ENCODE peak calls at places on chromosomes 7 and 10, in nine cellular contexts. L is K562, M is H1, P is transverse colon, J is A549, U is tibial nerve, I is sigmoid colon, N is stomach, E is ovary. Q is an unnamed sample.

GRCh38 chr10:68077026-68077425 is 1.9 kb upstream of the HERC4 start:
- DNase-seq in M (no peak), L (no peak), J (no peak), E (no peak), P (no peak), N (no peak), I (no peak), U (no peak), Q (no peak)

GRCh38 chr10:7797582-7797981 is 9.6 kb downstream of the ATP5F1C start:
- DNase-seq in J (peak; percentile 42), U (no peak), P (no peak), E (peak; percentile 30), N (no peak), I (no peak), M (no peak), L (peak; percentile 71), Q (no peak)

GRCh38 chr7:124989911-124990310 is 60.3 kb upstream of the POT1 start:
- DNase-seq in U (no peak), M (no peak), P (no peak), N (no peak), I (no peak), L (no peak), E (no peak), J (no peak), Q (no peak)

GRCh38 chr7:157432541-157432956 is 95.7 kb downstream of the DNAJB6 start:
- DNase-seq in U (no peak), L (peak; percentile 84), I (peak; percentile 62), E (no peak), N (peak; percentile 24), P (peak; percentile 28), J (peak; percentile 83), M (peak; percentile 62), Q (no peak)

GRCh38 chr7:30330134-30331111 is 46.0 kb downstream of the ZNRF2 start:
- DNase-seq in M (no peak), J (no peak), I (no peak), L (peak; percentile 34), U (no peak), N (no peak), E (no peak), P (no peak), Q (no peak)

GRCh38 chr10:114518401-114519305 is 114.4 kb upstream of the AFAP1L2 start:
- DNase-seq in P (no peak), N (no peak), E (no peak), L (no peak), I (no peak), J (peak; percentile 82), U (no peak), M (no peak), Q (no peak)

GRCh38 chr7:101744588-101744987 is 72.8 kb upstream of the CUX1 start:
- DNase-seq in M (no peak), J (no peak), N (no peak), E (no peak), U (no peak), L (no peak), P (no peak), I (no peak), Q (no peak)

GRCh38 chr7:34019431-34019830 is 114.1 kb downstream of the BMPER start:
- DNase-seq in M (no peak), E (no peak), N (no peak), P (no peak), U (no peak), L (no peak), J (no peak), I (no peak), Q (no peak)

GRCh38 chr7:69699949-69700715 is 101.9 kb downstream of the AUTS2 start:
- DNase-seq in I (no peak), J (no peak), U (no peak), M (no peak), N (no peak), L (no peak), E (no peak), P (no peak), Q (no peak)

GRCh38 chr7:34417781-34418180 is 240.2 kb upstream of the NPSR1 start:
- DNase-seq in L (no peak), E (no peak), N (no peak), P (no peak), U (no peak), M (no peak), J (no peak), I (no peak), Q (no peak)

GRCh38 chr7:80288175-80289122 is 153.8 kb downstream of the GNAI1 start:
- DNase-seq in J (peak; percentile 44), I (no peak), M (peak; percentile 5), N (no peak), L (no peak), P (no peak), E (no peak), U (no peak), Q (no peak)

GRCh38 chr7:54859545-54859944 is 100.5 kb upstream of the SEC61G start:
- DNase-seq in J (no peak), L (no peak), U (no peak), I (no peak), M (no peak), P (no peak), E (no peak), N (no peak), Q (no peak)

GRCh38 chr10:110498982-110499795 is 1.5 kb downstream of the DUSP5 start:
- DNase-seq in L (peak; percentile 50), N (peak; percentile 46), E (no peak), U (no peak), J (peak; percentile 70), M (peak; percentile 47), P (peak; percentile 64), I (no peak), Q (no peak)
- TF ChIP-seq CTCF in L (peak; percentile 46), N (no peak), E (no peak), U (no peak), J (peak; percentile 35), M (no peak), P (no peak), I (no peak), Q (no peak)

GRCh38 chr7:151017953-151018420 is 6.3 kb downstream of the ATG9B start:
- DNase-seq in I (peak; percentile 78), N (peak; percentile 70), J (peak; percentile 55), M (no peak), U (peak; percentile 44), L (peak; percentile 90), E (peak; percentile 74), P (peak; percentile 77), Q (no peak)

GRCh38 chr7:151016942-151017341 is 7.4 kb downstream of the ATG9B start:
- DNase-seq in J (no peak), U (no peak), M (no peak), P (no peak), L (no peak), N (no peak), I (no peak), E (no peak), Q (no peak)

GRCh38 chr7:151016505-151016904 is 7.8 kb downstream of the ATG9B start:
- DNase-seq in U (no peak), E (no peak), M (no peak), N (no peak), P (no peak), I (no peak), J (no peak), L (no peak), Q (no peak)

GRCh38 chr7:151018421-151019129 is 5.7 kb downstream of the ATG9B start:
- DNase-seq in M (no peak), N (peak; percentile 43), L (no peak), I (no peak), U (no peak), E (no peak), J (no peak), P (no peak), Q (no peak)

GRCh38 chr7:151017370-151017952 is 6.8 kb downstream of the ATG9B start:
- DNase-seq in M (no peak), I (no peak), L (no peak), P (no peak), U (no peak), E (no peak), N (no peak), J (no peak), Q (no peak)
- H3K4me3 ChIP-seq in M (no peak overlapping the region), I (no peak overlapping the region), L (peak overlapping the region; percentile 40), P (no peak overlapping the region), U (no peak overlapping the region), E (no peak overlapping the region), N (peak overlapping the region; percentile 41), J (peak overlapping the region; percentile 30), Q (no peak overlapping the region)

DNA sequence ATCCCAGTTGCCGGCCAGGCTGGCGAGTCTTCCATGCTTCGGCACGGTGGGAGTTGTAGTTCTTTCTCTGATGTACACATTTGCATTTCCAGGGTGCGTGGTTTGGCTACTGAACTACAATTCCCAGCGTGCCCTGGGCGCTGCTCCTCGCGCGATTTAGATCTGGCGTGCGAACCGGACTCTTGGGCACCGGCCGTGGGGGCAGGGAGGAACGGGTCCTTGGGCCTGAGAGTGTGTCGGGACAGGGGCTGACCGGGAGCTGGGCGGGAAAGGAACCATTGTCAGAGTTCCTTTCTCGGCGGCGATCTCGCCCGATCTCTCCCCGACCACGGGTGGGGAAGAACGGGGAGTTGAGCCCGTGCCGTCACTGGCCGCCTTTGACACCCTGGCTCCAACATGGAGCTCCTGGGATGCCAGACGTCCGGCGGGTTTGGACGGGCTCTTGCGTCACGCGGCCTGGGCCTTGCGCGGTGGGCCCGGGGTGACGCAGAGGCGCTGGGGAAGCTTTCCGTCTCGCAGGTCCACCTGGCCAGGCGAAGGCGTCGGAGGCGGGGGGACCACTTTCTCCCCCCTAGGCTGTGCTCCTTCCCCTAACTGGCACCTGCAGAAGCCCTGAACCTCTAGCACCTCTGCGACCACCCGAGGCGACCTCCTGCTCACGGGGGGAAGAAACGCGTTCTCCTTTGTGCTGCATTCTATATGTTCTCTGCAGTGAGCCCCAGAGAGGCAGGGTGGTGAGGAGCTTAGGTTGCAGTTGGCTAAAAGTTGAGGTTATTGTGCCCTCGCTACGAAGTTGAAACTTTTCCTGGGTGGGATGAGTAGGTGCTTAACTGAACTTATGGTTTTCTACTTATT is 774 bp downstream of the IFRD1 start:
- DNase-seq in J (peak; percentile 96), M (peak; percentile 76), I (peak; percentile 98), E (peak; percentile 96), L (peak; percentile 99), N (peak; percentile 93), U (peak; percentile 91), P (peak; percentile 95), Q (peak; percentile 98)
- TF ChIP-seq EP300 in J (no peak), M (no peak), I (no peak), E (no peak), L (peak; percentile 27), N (peak; percentile 11), U (peak; percentile 44), P (no peak), Q (peak; percentile 23)

DNA sequence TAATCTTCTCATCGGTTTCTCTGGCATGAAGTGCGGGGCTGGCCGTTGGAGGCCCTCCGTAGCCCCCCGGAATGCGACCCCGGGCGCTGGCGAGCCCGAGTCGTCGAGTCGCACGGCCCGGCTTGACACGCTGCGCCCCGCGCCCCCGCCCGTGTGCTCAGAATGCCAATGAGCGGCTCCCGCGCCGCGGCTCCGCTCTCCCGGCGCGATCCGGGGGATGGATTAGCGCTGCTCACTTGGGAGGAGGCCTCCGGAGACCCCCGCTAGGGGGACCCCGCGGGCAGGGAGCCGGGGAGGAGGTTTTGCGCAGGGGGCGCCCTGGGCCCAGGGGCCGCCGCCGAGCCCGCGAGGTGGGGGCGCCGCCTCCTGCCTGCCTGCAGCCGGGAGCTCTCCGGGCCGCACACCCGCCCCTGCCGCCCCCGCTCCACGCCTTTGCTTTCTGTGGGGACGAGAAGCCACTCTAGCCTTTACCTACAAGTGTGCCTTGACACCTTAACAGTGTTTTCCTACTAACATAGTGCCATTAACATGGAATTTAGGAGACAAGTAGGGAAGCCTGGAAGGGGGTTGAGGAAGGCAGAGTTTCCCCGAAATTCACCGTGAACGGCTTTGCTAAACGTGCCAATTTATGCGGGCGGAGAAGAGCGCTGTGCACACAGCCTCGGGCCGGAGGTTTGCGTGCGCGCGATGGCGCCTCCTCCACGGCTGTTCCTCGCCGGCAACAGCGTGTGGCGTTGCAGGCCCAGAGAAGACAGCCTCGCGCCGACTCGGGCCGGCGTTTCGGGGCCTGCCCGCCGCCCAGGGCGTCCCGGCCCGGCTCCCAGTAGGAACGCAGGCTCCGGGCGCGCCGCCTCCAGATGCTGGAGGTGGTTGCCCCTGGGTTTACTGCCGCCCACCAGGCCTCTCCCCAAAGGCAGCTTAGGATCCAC is 7.1 kb downstream of the SHH start:
- DNase-seq in L (peak; percentile 79), M (no peak), J (peak; percentile 83), N (peak; percentile 68), P (peak; percentile 61), U (no peak), E (no peak), I (no peak), Q (no peak)
- TF ChIP-seq CTCF in L (peak; percentile 82), M (peak; percentile 86), J (peak; percentile 86), N (peak; percentile 2), P (peak; percentile 9), U (peak; percentile 29), E (no peak), I (peak; percentile 68), Q (no peak)